ENCODE peak calls at places on chromosome 22, in four cellular contexts. K, A, P and Z are unnamed samples.
A peak's percentile ranks its signal among the peaks of the same experiment; 100 is the strongest.

GRCh38 chr22:41831383-41831782 is 1.5 kb upstream of the SREBF2 start:
- DNase-seq in K (no peak), A (no peak), P (no peak), Z (no peak)

GRCh38 chr22:50548046-50548912 is 2.6 kb downstream of the KLHDC7B start:
- DNase-seq in K (no peak), A (no peak), P (no peak), Z (no peak)

GRCh38 chr22:30290318-30290678 is 993 bp upstream of the CASTOR1 start:
- DNase-seq in K (no peak), A (no peak), P (no peak), Z (no peak)

GRCh38 chr22:17980013-17980510 is 44.3 kb downstream of the MICAL3 start:
- DNase-seq in K (no peak), A (no peak), P (no peak), Z (no peak)

GRCh38 chr22:28833276-28833923 is 33.0 kb upstream of the XBP1 start:
- DNase-seq in K (no peak), A (no peak), P (no peak), Z (no peak)

GRCh38 chr22:35330258-35330861 is 30.7 kb downstream of the TOM1 start:
- DNase-seq in K (no peak), A (no peak), P (peak; percentile 39), Z (no peak)

GRCh38 chr22:23119492-23120414 is 22.0 kb downstream of the RSPH14 start:
- DNase-seq in K (no peak), A (no peak), P (peak; percentile 50), Z (no peak)

GRCh38 chr22:19554834-19555404 is 30.7 kb upstream of the CLDN5 start:
- DNase-seq in K (no peak), A (peak; percentile 69), P (no peak), Z (peak; percentile 66)

GRCh38 chr22:50542416-50542927 is 3.2 kb upstream of the KLHDC7B start:
- DNase-seq in K (no peak), A (no peak), P (no peak), Z (no peak)

GRCh38 chr22:40975346-40975745 is 24.2 kb downstream of the RBX1 start:
- DNase-seq in K (no peak), A (no peak), P (no peak), Z (no peak)

GRCh38 chr22:50671641-50672040 is 982 bp upstream of the SHANK3 start:
- DNase-seq in K (no peak), A (no peak), P (no peak), Z (no peak)

GRCh38 chr22:25375683-25376082 is 156.2 kb downstream of the CRYBB2 start:
- DNase-seq in K (no peak), A (no peak), P (no peak), Z (no peak)

GRCh38 chr22:28348613-28349012 is 331.0 kb downstream of the TTC28 start:
- DNase-seq in K (no peak), A (no peak), P (no peak), Z (no peak)

GRCh38 chr22:42682113-42682851 is 33.1 kb upstream of the CYB5R3 start:
- DNase-seq in K (no peak), A (no peak), P (no peak), Z (no peak)

GRCh38 chr22:26681395-26681821 is 24.0 kb downstream of the MIAT start:
- DNase-seq in K (no peak), A (peak; percentile 43), P (no peak), Z (no peak)

GRCh38 chr22:46107089-46107664 is 43.1 kb upstream of the PPARA start:
- DNase-seq in K (no peak), A (no peak), P (no peak), Z (no peak)

GRCh38 chr22:33921576-33922181 is 1.4 kb upstream of the LARGE1 start:
- DNase-seq in K (peak; percentile 53), A (no peak), P (no peak), Z (no peak)

GRCh38 chr22:31122532-31123291 is at the start of gene INPP5J:
- DNase-seq in K (peak; percentile 35), A (peak; percentile 67), P (no peak), Z (no peak)

GRCh38 chr22:37496651-37497599 is 10.7 kb upstream of the MFNG start:
- DNase-seq in K (peak; percentile 64), A (peak; percentile 77), P (no peak), Z (no peak)

GRCh38 chr22:48883211-48883960 is 944.3 kb downstream of the BRD1 start:
- DNase-seq in K (no peak), A (no peak), P (no peak), Z (no peak)

GRCh38 chr22:20916916-20917810 is at the start of gene CRKL:
- DNase-seq in K (peak; percentile 91), A (peak; percentile 96), P (peak; percentile 94), Z (peak; percentile 100)

GRCh38 chr22:45007247-45007945 is 2.4 kb downstream of the PHF21B start:
- DNase-seq in K (no peak), A (peak; percentile 30), P (no peak), Z (peak; percentile 51)

GRCh38 chr22:48980409-48980808 is 847.3 kb downstream of the BRD1 start:
- DNase-seq in K (no peak), A (no peak), P (no peak), Z (no peak)

GRCh38 chr22:37747090-37747714 is 50.4 kb downstream of the TRIOBP start:
- DNase-seq in K (peak; percentile 21), A (peak; percentile 62), P (no peak), Z (peak; percentile 41)

GRCh38 chr22:49238181-49239141 is 589.2 kb downstream of the BRD1 start:
- DNase-seq in K (no peak), A (no peak), P (no peak), Z (no peak)

GRCh38 chr22:19438286-19438685 is 5.9 kb downstream of the MRPL40 start:
- DNase-seq in K (no peak), A (no peak), P (no peak), Z (no peak)

GRCh38 chr22:46748948-46749681 is 11.1 kb upstream of the CERK start:
- DNase-seq in K (no peak), A (no peak), P (peak; percentile 45), Z (no peak)

GRCh38 chr22:19522190-19522880 is 1.9 kb downstream of the CLDN5 start:
- DNase-seq in K (no peak), A (no peak), P (no peak), Z (no peak)